ENCODE peak calls at places on chromosomes 2 and 18, in nine cellular contexts. C is psoas muscle, M is upper lobe of right lung, G is tibial artery, W is mammary epithelial cell, D is brain microvascular endothelial cell, J is GM23338, S is endodermal cell, H is right cardiac atrium. P is an unnamed sample.

GRCh38 chr18:21933931-21934765 is 193.6 kb downstream of the MIB1 start:
- DNase-seq in H (no peak), J (peak), C (no peak), G (no peak), S (peak), D (no peak), M (no peak), W (no peak), P (no peak)

GRCh38 chr18:74623047-74623816 is 25.6 kb downstream of the ZNF407 start:
- DNase-seq in S (peak), H (no peak), W (no peak), J (peak), D (no peak), G (no peak), M (no peak), C (no peak), P (no peak)

GRCh38 chr2:30549096-30549495 is 102.0 kb downstream of the LCLAT1 start:
- DNase-seq in H (no peak), M (no peak), S (no peak), W (no peak), G (no peak), C (no peak), D (no peak), J (no peak), P (no peak)

GRCh38 chr2:85889648-85890281 is 975 bp upstream of the ST3GAL5 start:
- DNase-seq in J (no peak), S (no peak), G (no peak), H (no peak), M (peak), W (no peak), C (peak), D (no peak), P (peak)

GRCh38 chr18:671405-671804 is 14.0 kb downstream of the TYMS start:
- DNase-seq in C (no peak), G (no peak), J (no peak), D (no peak), W (no peak), S (peak), H (no peak), M (no peak), P (no peak)

GRCh38 chr2:66189598-66189997 is 245.3 kb upstream of the MEIS1 start:
- DNase-seq in W (peak), C (no peak), S (no peak), D (no peak), H (no peak), M (no peak), G (no peak), J (no peak), P (no peak)

GRCh38 chr2:16665746-16666452 is at the start of gene CYRIA:
- DNase-seq in G (peak), H (peak), C (peak), W (peak), S (peak), M (peak), D (no peak), J (peak), P (peak)

GRCh38 chr18:41197967-41198366 is 757.1 kb upstream of the PIK3C3 start:
- DNase-seq in G (no peak), D (no peak), H (no peak), M (no peak), W (no peak), J (no peak), C (no peak), S (no peak), P (no peak)

GRCh38 chr18:21218862-21219261 is 23.2 kb upstream of the GREB1L start:
- DNase-seq in H (no peak), J (peak), S (peak), D (no peak), W (no peak), C (no peak), M (no peak), G (no peak), P (no peak)

GRCh38 chr2:24365051-24365450 is 4.7 kb upstream of the ITSN2 start:
- DNase-seq in C (peak), W (peak), M (peak), H (peak), G (peak), J (no peak), S (no peak), D (no peak), P (peak)

GRCh38 chr2:66569321-66569851 is 134.5 kb downstream of the MEIS1 start:
- DNase-seq in J (no peak), W (no peak), S (no peak), M (no peak), C (no peak), G (no peak), H (no peak), D (no peak), P (no peak)

GRCh38 chr2:64404002-64404731 is 49.8 kb upstream of the LGALSL start:
- DNase-seq in H (peak), G (peak), S (peak), W (no peak), D (peak), M (peak), J (peak), C (peak), P (peak)

GRCh38 chr2:203446071-203446481 is 89.0 kb downstream of the RAPH1 start:
- DNase-seq in W (peak), M (no peak), G (no peak), J (no peak), C (no peak), D (peak), H (no peak), S (no peak), P (no peak)

GRCh38 chr2:175957845-175958244 is 44.2 kb downstream of the LNPK start:
- DNase-seq in C (no peak), D (no peak), S (peak), J (peak), H (peak), W (no peak), M (no peak), G (no peak), P (no peak)

GRCh38 chr2:74186038-74186437 is 7.4 kb upstream of the MOB1A start:
- DNase-seq in W (no peak), H (no peak), S (no peak), M (no peak), D (no peak), C (no peak), J (no peak), G (no peak), P (no peak)

DNA sequence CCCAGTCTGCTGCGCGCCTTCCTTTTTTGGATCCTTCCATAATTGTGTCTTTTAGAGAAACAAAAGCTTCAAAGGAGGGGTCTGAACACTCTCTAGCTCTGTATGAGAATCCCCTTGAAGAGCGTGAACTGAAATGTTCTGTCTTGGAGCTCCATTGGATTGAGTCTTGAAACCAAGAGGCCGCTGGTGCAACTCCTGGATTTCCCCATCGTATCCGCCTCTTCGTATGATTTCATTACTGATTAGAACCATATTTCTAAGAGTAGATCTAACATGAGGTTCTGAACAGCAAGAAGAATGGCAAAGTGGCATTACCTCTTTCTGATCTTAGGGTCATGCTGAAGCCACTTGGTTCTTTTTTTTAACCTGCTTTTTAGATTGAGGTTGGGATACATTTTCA is 31.4 kb upstream of the NRP2 start:
- DNase-seq in H (no peak), C (no peak), W (no peak), G (no peak), S (no peak), J (no peak), M (no peak), D (no peak), P (no peak)
- H3K27ac ChIP-seq in H (no peak), C (no peak), W (no peak), G (no peak), S (no peak), J (no peak), M (no peak), D (no peak), P (no peak)

DNA sequence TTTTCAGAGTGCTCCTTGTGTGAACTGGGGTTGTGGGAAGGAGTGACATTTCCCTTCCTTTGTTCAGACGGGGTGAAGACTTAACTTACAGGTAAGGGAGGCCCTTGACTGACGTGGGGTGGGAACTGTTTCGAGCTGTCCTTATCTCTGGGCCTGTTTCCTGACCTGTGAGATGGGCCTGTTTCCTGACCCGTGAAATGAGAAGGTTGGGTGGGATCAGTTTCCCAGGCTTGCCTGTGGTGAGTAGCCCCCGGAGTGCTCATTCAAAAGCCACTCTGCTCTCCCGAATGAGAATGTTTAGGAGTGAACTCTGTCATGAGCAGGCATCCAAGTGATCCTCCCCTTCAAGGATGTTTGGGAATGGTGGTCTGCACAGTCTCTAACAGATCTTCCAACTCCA is 4.1 kb upstream of the LYPD6B start:
- DNase-seq in G (no peak), H (no peak), M (no peak), C (no peak), W (no peak), D (no peak), J (no peak), S (peak), P (no peak)
- H3K27ac ChIP-seq in G (no peak), H (no peak), M (no peak), C (no peak), W (no peak), D (no peak), J (no peak), S (no peak), P (no peak)

DNA sequence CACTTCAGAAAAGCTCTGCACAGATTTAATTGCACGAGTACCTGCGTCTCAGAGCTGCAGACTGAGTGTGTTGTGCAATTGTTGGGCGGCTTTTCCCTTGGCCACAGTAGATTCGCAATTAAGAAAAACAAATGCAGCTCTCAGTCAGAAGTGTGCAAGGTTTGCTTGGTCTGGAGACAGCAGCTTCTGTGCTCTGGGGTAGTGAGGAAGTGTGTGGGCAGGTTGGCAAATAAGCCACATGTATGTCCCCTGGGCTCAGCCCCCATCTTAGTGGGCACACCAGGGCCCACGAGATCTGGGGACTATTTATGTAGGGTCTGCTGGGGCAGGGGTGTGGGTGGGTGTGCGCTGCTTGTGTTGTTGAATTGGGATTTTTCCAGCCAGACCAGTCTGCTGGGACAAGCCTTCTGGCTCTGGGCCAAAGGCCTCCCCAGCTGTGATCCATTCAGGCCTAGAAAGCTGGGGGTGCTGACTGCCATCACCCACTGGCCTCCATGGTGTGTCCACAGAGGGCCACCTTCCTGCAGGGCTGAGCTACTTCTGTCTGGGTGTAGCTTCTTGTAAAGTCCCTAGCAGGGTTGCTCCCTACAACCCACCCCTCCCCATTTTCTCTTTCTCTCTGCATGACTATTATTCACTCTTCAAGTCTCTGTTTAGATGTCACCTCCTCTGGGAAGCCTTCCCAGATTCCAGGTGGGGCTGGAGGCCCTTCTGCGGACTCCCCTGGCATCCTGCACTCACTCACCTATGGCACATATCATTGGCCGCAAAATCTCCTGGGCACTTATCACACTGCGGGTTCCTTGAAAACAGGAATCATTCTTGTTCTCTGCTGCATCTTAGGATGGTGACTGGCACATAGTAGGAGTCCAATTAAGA is 67.8 kb downstream of the ODC1 start:
- DNase-seq in W (peak), D (no peak), C (no peak), G (no peak), J (no peak), S (no peak), M (no peak), H (peak), P (no peak)
- H3K27ac ChIP-seq in W (no peak), D (no peak), C (no peak), G (no peak), J (no peak), S (no peak), M (peak), H (no peak), P (no peak)

DNA sequence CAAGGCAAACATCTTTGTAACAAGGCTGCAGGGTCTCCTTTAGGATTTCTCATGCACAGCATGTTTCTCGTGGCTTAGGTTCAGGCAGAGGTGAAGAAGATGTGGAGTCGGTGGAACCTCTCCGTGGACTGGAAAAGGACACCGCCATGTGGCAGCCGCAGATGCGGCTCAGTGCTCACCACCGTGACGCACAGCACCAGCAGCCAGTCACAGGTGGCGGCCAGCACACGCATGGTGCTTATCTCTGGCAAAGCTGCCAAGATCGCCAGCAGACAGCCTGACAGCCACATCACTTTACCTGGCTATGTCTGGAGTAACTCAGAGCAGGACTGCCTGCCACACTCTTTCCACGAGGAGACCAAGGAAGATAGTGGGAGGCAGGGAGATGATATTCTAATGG is 86.6 kb downstream of the PTH2R start:
- DNase-seq in M (no peak), J (no peak), G (no peak), C (no peak), D (no peak), W (no peak), S (no peak), H (no peak), P (no peak)
- H3K27ac ChIP-seq in M (no peak), J (no peak), G (no peak), C (no peak), D (no peak), W (no peak), S (no peak), H (no peak), P (no peak)

GRCh38 chr2:105385703-105386540 is 12.9 kb downstream of the FHL2 start:
- DNase-seq in M (no peak), W (no peak), J (no peak), G (peak), D (no peak), C (no peak), S (no peak), H (no peak), P (no peak)
- H3K27ac ChIP-seq in M (no peak), W (no peak), J (no peak), G (no peak), D (no peak), C (peak), S (no peak), H (peak), P (no peak)

GRCh38 chr2:36360834-36361233 is 5.3 kb downstream of the CRIM1 start:
- DNase-seq in J (no peak), W (no peak), C (no peak), G (no peak), M (no peak), S (no peak), D (no peak), H (no peak), P (no peak)

GRCh38 chr2:36358317-36358659 is 2.7 kb downstream of the CRIM1 start:
- DNase-seq in C (no peak), W (no peak), D (no peak), H (no peak), J (no peak), S (no peak), M (no peak), G (no peak), P (no peak)

GRCh38 chr2:36360063-36360462 is 4.5 kb downstream of the CRIM1 start:
- DNase-seq in D (no peak), G (no peak), C (no peak), M (no peak), S (no peak), W (peak), J (no peak), H (no peak), P (no peak)

GRCh38 chr2:36357506-36358316 is 2.1 kb downstream of the CRIM1 start:
- DNase-seq in J (peak), G (peak), C (peak), S (peak), H (peak), M (no peak), D (peak), W (peak), P (peak)

DNA sequence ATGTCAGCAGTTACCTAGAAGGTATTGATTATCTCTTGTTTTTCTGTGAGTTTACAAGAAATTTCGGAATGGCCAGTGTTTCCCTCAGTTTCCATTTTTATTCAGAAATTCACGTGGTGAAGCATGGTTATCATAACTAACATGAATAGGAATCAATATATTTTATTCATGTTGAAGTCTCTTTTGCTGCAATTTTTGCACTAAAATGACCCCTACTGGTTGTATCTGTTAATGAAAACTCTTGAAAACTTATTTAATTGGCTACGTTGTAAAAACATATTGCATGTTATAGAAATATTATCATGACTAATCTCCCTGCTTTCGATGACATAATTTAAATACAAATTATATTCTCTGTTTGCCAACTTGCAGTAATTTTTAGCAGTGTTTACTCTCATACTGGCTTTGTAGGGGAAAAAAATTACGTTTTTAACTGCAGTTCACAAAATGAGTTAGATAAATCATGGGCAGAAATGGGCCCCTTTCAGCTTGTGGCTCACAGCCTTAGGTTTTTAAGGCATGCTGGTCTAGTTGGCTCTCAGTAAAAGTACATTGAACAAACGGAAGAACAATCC is 3.5 kb downstream of the CRIM1 start:
- DNase-seq in C (no peak), J (no peak), S (no peak), M (no peak), W (no peak), H (no peak), D (no peak), G (no peak), P (no peak)
- H3K27ac ChIP-seq in C (peak), J (no peak), S (no peak), M (peak), W (peak), H (no peak), D (peak), G (peak), P (no peak)